ENCODE peak calls at places on chromosomes 1 and 21, in nine cellular contexts. Q is mammary epithelial cell; R is SK-N-SH; Y is esophagus squamous epithelium; L is left ventricle myocardium inferior; V is tibial nerve; N is dorsolateral prefrontal cortex; U is pancreas; C is CD8-positive, alpha-beta T cell. P is an unnamed sample.

GRCh38 chr1:153774036-153774435 is 1.2 kb upstream of the SLC27A3 start:
- DNase-seq in Q (no peak), R (no peak), Y (no peak), L (no peak), V (no peak), N (no peak), U (no peak), C (no peak), P (no peak)

GRCh38 chr1:9183441-9183840 is 51.1 kb upstream of the H6PD start:
- DNase-seq in Q (no peak), R (no peak), Y (no peak), L (no peak), V (no peak), N (no peak), U (no peak), C (no peak), P (no peak)

GRCh38 chr1:162733336-162733590 is 57.2 kb upstream of the HSD17B7 start:
- DNase-seq in Q (no peak), R (no peak), Y (no peak), L (no peak), V (no peak), N (no peak), U (no peak), C (no peak), P (no peak)

GRCh38 chr1:24416666-24417391 is 1.2 kb downstream of the NIPAL3 start:
- DNase-seq in Q (peak), R (no peak), Y (no peak), L (no peak), V (no peak), N (no peak), U (no peak), C (peak), P (no peak)

GRCh38 chr1:176122282-176122681 is 84.8 kb downstream of the COP1 start:
- DNase-seq in Q (no peak), R (no peak), Y (no peak), L (no peak), V (no peak), N (no peak), U (no peak), C (no peak), P (no peak)

GRCh38 chr1:91697322-91698260 is 188.4 kb downstream of the TGFBR3 start:
- DNase-seq in Q (no peak), R (no peak), Y (no peak), L (no peak), V (no peak), N (no peak), U (no peak), C (peak), P (no peak)

GRCh38 chr1:24932284-24932683 is 2.2 kb upstream of the RUNX3 start:
- DNase-seq in Q (no peak), R (peak), Y (no peak), L (peak), V (no peak), N (no peak), U (no peak), C (peak), P (peak)

GRCh38 chr21:34582506-34583150 is 32.3 kb downstream of the RCAN1 start:
- DNase-seq in Q (peak), R (peak), Y (no peak), L (peak), V (no peak), N (no peak), U (no peak), C (no peak), P (no peak)

GRCh38 chr1:219279017-219279770 is 105.5 kb downstream of the LYPLAL1 start:
- DNase-seq in Q (peak), R (no peak), Y (no peak), L (no peak), V (no peak), N (no peak), U (no peak), C (no peak), P (no peak)

GRCh38 chr1:205739348-205740160 is 10.4 kb downstream of the NUCKS1 start:
- DNase-seq in Q (no peak), R (no peak), Y (no peak), L (no peak), V (no peak), N (no peak), U (no peak), C (no peak), P (no peak)
- TF ChIP-seq CTCF in Q (no peak), R (peak), Y (no peak), L (no peak), V (no peak), N (no peak), U (no peak), C (no peak), P (no peak)

DNA sequence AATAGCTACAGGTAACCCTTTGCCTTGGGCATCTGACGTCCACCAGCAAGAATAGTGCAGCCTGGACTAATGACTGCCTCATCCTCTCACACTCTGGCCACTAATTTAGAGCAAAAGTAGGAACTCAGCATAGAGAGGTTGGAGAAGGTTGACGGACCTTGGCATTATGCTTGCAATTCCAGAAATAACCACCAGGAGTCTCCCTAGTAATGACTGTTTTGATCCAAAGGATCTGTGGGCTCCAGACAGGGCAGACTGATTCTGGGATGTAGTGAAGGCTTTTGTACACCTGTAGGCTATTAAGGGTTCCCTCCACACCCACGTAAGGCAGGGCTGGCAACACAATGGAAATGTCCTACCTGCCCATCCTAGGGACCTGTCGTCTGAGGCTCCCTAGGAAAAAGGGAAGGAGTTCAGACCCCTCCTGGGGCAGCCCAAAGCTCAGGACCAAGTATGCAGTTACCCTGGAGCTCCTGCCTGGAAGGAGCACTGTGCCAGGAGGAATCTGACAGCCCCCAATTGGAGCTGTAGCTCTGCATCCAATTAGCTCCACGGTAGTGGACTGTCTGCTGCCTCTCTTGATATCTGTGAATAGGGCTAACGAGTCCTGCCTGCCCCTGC is 91.0 kb upstream of the TMEM51 start:
- DNase-seq in Q (no peak), R (peak), Y (no peak), L (no peak), V (no peak), N (no peak), U (no peak), C (no peak), P (no peak)
- TF ChIP-seq CTCF in Q (peak), R (peak), Y (peak), L (peak), V (no peak), N (peak), U (peak), C (peak), P (peak)

DNA sequence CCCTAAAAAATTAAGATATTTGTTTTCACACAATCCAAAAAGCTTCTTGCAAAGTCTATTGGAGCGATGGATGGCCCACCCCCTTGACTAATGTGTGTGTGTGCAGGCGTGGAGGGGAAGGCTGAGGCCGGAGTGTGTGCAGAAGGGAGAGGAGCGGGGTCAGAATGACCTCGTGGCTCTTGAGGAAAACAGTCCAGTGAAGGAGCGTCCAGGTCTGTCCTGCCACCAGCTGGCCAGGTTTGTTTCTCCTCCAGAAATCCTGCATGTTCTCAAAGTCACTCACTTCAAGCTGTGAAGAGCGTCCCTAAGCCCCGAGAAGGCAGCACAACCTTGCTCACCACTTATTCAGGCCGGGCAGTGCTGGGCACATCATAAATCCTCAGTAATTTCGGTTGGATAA is 69.5 kb upstream of the SSX2IP start:
- DNase-seq in Q (no peak), R (no peak), Y (no peak), L (no peak), V (no peak), N (no peak), U (no peak), C (no peak), P (no peak)
- TF ChIP-seq CTCF in Q (no peak), R (no peak), Y (no peak), L (no peak), V (no peak), N (no peak), U (no peak), C (no peak), P (no peak)

DNA sequence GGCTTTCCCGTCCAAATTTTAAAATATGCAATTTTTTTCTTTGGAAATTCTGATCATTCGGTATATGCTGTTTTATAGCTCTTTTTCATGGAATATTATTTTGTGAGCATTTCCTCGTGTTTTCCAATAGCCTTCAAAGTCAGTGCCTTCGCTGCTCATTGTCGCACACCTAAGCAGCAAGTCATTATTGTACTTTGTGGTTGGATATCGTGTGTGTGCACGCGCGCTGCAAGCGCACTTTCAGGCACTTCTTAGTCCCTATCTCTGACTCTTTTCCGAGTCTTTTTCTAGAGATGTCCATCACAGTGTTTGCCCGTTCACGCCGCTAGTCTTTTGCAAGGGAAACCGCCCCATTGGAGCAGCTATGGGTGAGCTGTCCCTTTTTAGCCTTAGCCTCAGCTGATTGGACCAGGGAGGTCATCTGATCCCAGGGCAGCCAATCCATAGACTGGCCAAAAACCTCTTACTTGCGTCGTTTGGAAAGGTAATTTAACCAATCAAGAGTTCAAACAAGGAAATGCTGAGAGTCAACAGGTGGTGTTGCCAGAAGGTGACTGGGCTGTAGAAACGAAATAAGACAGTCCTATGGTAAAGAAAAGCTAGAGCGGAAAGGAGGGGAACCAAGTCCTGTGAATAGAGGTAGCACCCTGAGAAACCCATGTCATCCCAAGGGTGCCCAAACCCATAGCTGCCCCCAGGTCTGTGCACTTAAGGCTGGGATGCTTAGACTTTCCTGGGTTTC is 710 bp upstream of the HYI start:
- DNase-seq in Q (peak), R (peak), Y (no peak), L (peak), V (peak), N (peak), U (peak), C (peak), P (peak)
- TF ChIP-seq CTCF in Q (no peak), R (no peak), Y (peak), L (peak), V (no peak), N (no peak), U (no peak), C (no peak), P (no peak)

GRCh38 chr21:37833301-37833700 is 83.0 kb downstream of the KCNJ6 start:
- DNase-seq in Q (no peak), R (no peak), Y (no peak), L (no peak), V (no peak), N (no peak), U (no peak), C (no peak), P (no peak)
- TF ChIP-seq CTCF in Q (no peak), R (no peak), Y (no peak), L (no peak), V (no peak), N (no peak), U (no peak), C (no peak), P (no peak)

GRCh38 chr1:205214756-205215155 is 3.3 kb upstream of the DSTYK start:
- DNase-seq in Q (no peak), R (no peak), Y (no peak), L (no peak), V (no peak), N (no peak), U (no peak), C (no peak), P (no peak)

GRCh38 chr1:205216588-205216987 is 5.1 kb upstream of the DSTYK start:
- DNase-seq in Q (no peak), R (no peak), Y (no peak), L (no peak), V (no peak), N (no peak), U (no peak), C (no peak), P (no peak)

GRCh38 chr1:205208805-205209204 is 2.7 kb downstream of the DSTYK start:
- DNase-seq in Q (no peak), R (no peak), Y (no peak), L (no peak), V (no peak), N (no peak), U (no peak), C (no peak), P (no peak)

GRCh38 chr1:205211839-205212241 is 338 bp upstream of the DSTYK start:
- DNase-seq in Q (no peak), R (no peak), Y (no peak), L (no peak), V (no peak), N (no peak), U (no peak), C (no peak), P (no peak)

DNA sequence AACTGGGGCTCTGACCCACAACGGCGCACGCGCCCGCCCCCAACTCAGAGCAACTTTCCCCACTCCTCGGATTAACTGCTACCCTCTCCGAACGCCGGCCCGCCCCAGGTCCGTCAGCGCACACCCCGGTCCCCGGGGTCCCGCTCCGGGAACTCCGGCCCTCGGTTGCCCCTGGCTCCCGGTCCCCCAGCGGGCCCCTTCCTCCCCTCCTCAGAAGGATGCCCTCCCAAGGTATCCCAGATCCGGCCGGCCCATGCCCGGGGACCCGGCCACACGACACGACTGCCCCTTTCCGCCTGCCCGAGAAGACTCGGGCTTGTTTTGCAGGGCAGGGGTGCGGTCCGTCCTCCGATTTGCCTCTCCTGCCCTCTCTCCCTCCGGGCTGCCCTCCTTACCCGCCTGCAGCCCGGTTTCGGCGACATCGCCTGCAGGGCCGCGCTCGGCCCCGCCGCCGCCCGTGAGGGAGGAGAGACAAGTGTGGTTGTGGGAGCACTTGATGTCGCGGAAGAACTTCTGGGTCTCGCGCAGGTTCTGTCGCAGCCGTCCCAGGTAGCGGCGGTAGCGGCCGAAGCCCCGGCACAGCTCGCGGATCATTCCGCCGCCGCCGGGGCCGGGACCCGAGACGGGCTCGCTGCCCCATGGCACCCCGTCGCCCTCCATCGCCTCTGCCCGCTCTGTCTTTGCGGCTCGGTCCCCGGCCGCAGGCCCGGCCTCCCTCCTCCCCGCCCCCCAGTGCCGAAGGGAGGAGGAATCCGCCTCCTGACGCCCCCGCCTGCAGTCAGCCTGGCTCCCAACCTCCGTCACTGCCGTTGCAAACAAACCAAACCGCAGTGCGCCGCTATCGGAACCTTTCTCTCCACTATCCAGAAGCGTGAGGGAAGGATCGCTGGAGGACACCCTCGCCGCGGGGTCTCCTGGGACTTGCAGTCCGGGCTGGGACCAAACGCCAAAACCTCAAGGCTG is at the start of gene DSTYK:
- DNase-seq in Q (peak), R (peak), Y (peak), L (peak), V (peak), N (peak), U (peak), C (peak), P (peak)
- TF ChIP-seq CTCF in Q (no peak), R (no peak), Y (no peak), L (peak), V (no peak), N (peak), U (no peak), C (no peak), P (no peak)

DNA sequence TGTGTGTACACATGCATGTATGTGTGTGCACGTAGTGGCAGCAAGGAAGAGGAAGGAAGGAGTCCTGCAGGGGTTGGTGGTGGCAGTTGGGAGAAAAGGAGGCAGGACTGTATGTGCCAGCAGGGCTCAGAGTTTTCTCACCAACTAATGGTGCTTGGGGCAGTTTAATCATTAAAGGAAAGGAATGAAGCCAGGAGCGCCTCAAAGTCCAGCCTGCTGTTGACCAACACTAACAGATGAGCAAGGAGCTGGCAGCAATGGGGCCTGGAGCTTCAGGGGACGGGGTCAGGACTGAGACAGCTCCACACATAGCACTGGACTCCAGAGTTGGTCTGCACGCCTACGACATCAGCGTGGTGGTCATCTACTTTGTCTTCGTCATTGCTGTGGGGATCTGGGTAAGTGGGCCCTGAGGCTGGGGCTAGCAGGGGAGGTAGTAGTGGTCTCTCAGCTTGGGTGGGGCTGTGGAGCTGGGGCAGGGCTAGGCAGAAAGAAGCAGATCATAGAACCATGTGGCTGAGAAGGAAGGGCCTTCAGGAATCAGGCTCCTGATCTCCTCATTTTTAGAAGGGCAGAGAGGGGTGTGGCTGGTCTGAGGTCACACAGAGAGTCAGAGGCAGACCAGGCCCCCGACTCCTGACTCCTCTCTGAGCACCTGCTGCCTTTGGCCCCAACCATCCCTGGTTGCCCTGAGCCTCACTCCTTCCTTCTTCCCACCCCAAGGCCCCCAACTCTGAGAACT is at the start of gene SLC5A9:
- DNase-seq in Q (no peak), R (no peak), Y (no peak), L (no peak), V (no peak), N (no peak), U (peak), C (no peak), P (no peak)
- TF ChIP-seq CTCF in Q (no peak), R (no peak), Y (no peak), L (no peak), V (no peak), N (no peak), U (no peak), C (no peak), P (no peak)

GRCh38 chr1:160863422-160864131 is 890 bp upstream of the CD244 start:
- DNase-seq in Q (no peak), R (no peak), Y (no peak), L (peak), V (no peak), N (no peak), U (no peak), C (no peak), P (no peak)
- TF ChIP-seq CTCF in Q (no peak), R (no peak), Y (no peak), L (no peak), V (no peak), N (no peak), U (no peak), C (no peak), P (no peak)

DNA sequence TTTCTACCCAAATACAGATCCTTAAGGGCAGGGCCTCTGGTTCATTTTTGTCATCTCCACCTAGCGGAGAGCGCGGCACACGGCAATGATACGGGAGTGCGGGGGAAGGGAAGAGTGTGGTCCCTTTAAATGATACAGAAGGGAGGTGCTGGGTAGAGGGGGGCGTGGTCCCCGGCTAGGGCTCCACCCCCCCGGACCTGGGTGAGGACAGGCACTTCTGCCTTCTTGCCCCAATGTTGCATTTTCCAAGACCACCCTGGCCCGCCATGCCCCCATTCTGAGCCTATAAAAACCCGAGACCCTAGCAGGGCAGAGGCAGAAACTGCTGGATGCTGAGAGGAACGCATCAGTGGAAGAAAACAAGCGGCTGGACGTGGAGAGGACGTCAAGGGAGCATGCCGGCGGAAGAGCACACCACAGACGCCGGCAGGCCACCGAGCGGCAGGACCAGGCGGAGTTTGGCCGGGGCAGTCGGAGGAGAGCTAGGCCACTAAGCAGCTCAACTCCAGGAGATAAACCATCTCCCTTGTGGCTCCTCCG is 30.0 kb downstream of the LRRC3 start:
- DNase-seq in Q (no peak), R (peak), Y (no peak), L (no peak), V (no peak), N (no peak), U (no peak), C (peak), P (peak)
- TF ChIP-seq CTCF in Q (no peak), R (peak), Y (no peak), L (peak), V (no peak), N (no peak), U (no peak), C (no peak), P (peak)

GRCh38 chr1:96878640-96879039 is 157.1 kb downstream of the PTBP2 start:
- DNase-seq in Q (no peak), R (no peak), Y (no peak), L (no peak), V (no peak), N (no peak), U (no peak), C (no peak), P (no peak)

GRCh38 chr1:96872757-96873156 is 151.2 kb downstream of the PTBP2 start:
- DNase-seq in Q (peak), R (no peak), Y (no peak), L (no peak), V (no peak), N (no peak), U (no peak), C (no peak), P (no peak)
- TF ChIP-seq CTCF in Q (peak), R (no peak), Y (no peak), L (no peak), V (no peak), N (no peak), U (no peak), C (no peak), P (no peak)